ENCODE peak calls at places on chromosome 4, in five cellular contexts. One of them, this sample, is unnamed.

GRCh38 chr4:82650868-82651267 is 89.1 kb upstream of the TMEM150C start:
- DNase-seq in cardiac muscle cell: no peak
- DNase-seq in aorta: no peak
- DNase-seq in brain microvascular endothelial cell: no peak
- DNase-seq in mesenchymal stem cell: no peak
- DNase-seq in this sample: no peak

GRCh38 chr4:16205298-16206164 is 20.7 kb downstream of the TAPT1 start:
- DNase-seq in cardiac muscle cell: peak
- DNase-seq in aorta: no peak
- DNase-seq in brain microvascular endothelial cell: no peak
- DNase-seq in mesenchymal stem cell: peak
- DNase-seq in this sample: no peak

GRCh38 chr4:113411496-113411938 is 350.0 kb downstream of the CAMK2D start:
- DNase-seq in cardiac muscle cell: peak
- DNase-seq in aorta: peak
- DNase-seq in brain microvascular endothelial cell: peak
- DNase-seq in mesenchymal stem cell: peak
- DNase-seq in this sample: peak

GRCh38 chr4:57442834-57443291 is 332.7 kb upstream of the IGFBP7 start:
- DNase-seq in cardiac muscle cell: peak
- DNase-seq in aorta: no peak
- DNase-seq in brain microvascular endothelial cell: peak
- DNase-seq in mesenchymal stem cell: peak
- DNase-seq in this sample: no peak

GRCh38 chr4:118881512-118882146 is 7.0 kb upstream of the SYNPO2 start:
- DNase-seq in cardiac muscle cell: no peak
- DNase-seq in aorta: no peak
- DNase-seq in brain microvascular endothelial cell: no peak
- DNase-seq in mesenchymal stem cell: no peak
- DNase-seq in this sample: no peak

GRCh38 chr4:124833831-124834505 is 121.4 kb upstream of the ANKRD50 start:
- DNase-seq in cardiac muscle cell: no peak
- DNase-seq in aorta: no peak
- DNase-seq in brain microvascular endothelial cell: no peak
- DNase-seq in mesenchymal stem cell: no peak
- DNase-seq in this sample: no peak

GRCh38 chr4:57131849-57132745 is 21.9 kb upstream of the IGFBP7 start:
- DNase-seq in cardiac muscle cell: peak
- DNase-seq in aorta: no peak
- DNase-seq in brain microvascular endothelial cell: no peak
- DNase-seq in mesenchymal stem cell: no peak
- DNase-seq in this sample: no peak

GRCh38 chr4:41216294-41217019 is 2.1 kb upstream of the APBB2 start:
- DNase-seq in cardiac muscle cell: peak
- DNase-seq in aorta: peak
- DNase-seq in brain microvascular endothelial cell: no peak
- DNase-seq in mesenchymal stem cell: peak
- DNase-seq in this sample: peak

GRCh38 chr4:151403656-151404055 is 5.3 kb upstream of the FHIP1A start:
- DNase-seq in cardiac muscle cell: no peak
- DNase-seq in aorta: no peak
- DNase-seq in brain microvascular endothelial cell: no peak
- DNase-seq in mesenchymal stem cell: no peak
- DNase-seq in this sample: no peak

GRCh38 chr4:13597604-13598003 is 29.9 kb downstream of the BOD1L1 start:
- DNase-seq in cardiac muscle cell: no peak
- DNase-seq in aorta: no peak
- DNase-seq in brain microvascular endothelial cell: no peak
- DNase-seq in mesenchymal stem cell: no peak
- DNase-seq in this sample: no peak

GRCh38 chr4:13547563-13548041 is 3.3 kb upstream of the NKX3-2 start:
- DNase-seq in cardiac muscle cell: no peak
- DNase-seq in aorta: no peak
- DNase-seq in brain microvascular endothelial cell: no peak
- DNase-seq in mesenchymal stem cell: peak
- DNase-seq in this sample: no peak

GRCh38 chr4:15034071-15034764 is 31.9 kb downstream of the CPEB2 start:
- DNase-seq in cardiac muscle cell: peak
- DNase-seq in aorta: no peak
- DNase-seq in brain microvascular endothelial cell: peak
- DNase-seq in mesenchymal stem cell: peak
- DNase-seq in this sample: no peak

GRCh38 chr4:173288296-173288695 is 45.9 kb downstream of the HMGB2 start:
- DNase-seq in cardiac muscle cell: peak
- DNase-seq in aorta: peak
- DNase-seq in brain microvascular endothelial cell: peak
- DNase-seq in mesenchymal stem cell: peak
- DNase-seq in this sample: peak

GRCh38 chr4:56049428-56050212 is 100.9 kb downstream of the CEP135 start:
- DNase-seq in cardiac muscle cell: peak
- DNase-seq in aorta: peak
- DNase-seq in brain microvascular endothelial cell: peak
- DNase-seq in mesenchymal stem cell: peak
- DNase-seq in this sample: peak

GRCh38 chr4:139665690-139666529 is at the start of gene MGST2:
- DNase-seq in cardiac muscle cell: peak
- DNase-seq in aorta: peak
- DNase-seq in brain microvascular endothelial cell: peak
- DNase-seq in mesenchymal stem cell: peak
- DNase-seq in this sample: peak

GRCh38 chr4:4789462-4789861 is 70.0 kb upstream of the MSX1 start:
- DNase-seq in cardiac muscle cell: no peak
- DNase-seq in aorta: no peak
- DNase-seq in brain microvascular endothelial cell: no peak
- DNase-seq in mesenchymal stem cell: no peak
- DNase-seq in this sample: no peak

GRCh38 chr4:3706111-3706511 is 60.1 kb upstream of the ADRA2C start:
- DNase-seq in cardiac muscle cell: no peak
- DNase-seq in aorta: peak
- DNase-seq in brain microvascular endothelial cell: no peak
- DNase-seq in mesenchymal stem cell: no peak
- DNase-seq in this sample: no peak

GRCh38 chr4:168840386-168840763 is 169.7 kb downstream of the CBR4 start:
- DNase-seq in cardiac muscle cell: no peak
- DNase-seq in aorta: no peak
- DNase-seq in brain microvascular endothelial cell: no peak
- DNase-seq in mesenchymal stem cell: no peak
- DNase-seq in this sample: no peak

GRCh38 chr4:161448550-161449180 is 715.1 kb downstream of the FSTL5 start:
- DNase-seq in cardiac muscle cell: no peak
- DNase-seq in aorta: no peak
- DNase-seq in brain microvascular endothelial cell: no peak
- DNase-seq in mesenchymal stem cell: no peak
- DNase-seq in this sample: no peak

GRCh38 chr4:7737268-7737645 is 202.4 kb downstream of the AFAP1 start:
- DNase-seq in cardiac muscle cell: no peak
- DNase-seq in aorta: no peak
- DNase-seq in brain microvascular endothelial cell: no peak
- DNase-seq in mesenchymal stem cell: no peak
- DNase-seq in this sample: no peak

GRCh38 chr4:127698789-127699200 is 31.4 kb upstream of the SLC25A31 start:
- DNase-seq in cardiac muscle cell: peak
- DNase-seq in aorta: no peak
- DNase-seq in brain microvascular endothelial cell: peak
- DNase-seq in mesenchymal stem cell: peak
- DNase-seq in this sample: no peak

DNA sequence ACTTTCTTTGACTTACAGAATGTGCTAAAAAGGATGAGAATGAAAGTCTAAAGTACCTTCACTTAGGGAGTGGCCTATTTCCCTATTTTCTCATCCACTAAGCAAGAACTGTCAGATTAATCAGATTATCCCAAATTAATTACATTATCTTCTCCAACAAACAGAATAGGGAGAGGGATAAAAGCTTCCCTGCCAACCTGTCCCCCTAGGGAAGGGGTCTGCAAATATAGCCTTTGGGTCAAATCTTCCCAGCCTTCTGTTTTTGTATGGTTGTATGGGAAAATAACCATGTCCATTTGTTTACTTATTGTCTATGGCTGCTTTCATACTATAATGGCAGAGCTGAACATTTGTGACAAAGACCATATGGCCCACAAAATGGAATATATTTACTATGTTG is 57.1 kb upstream of the USP38 start:
- DNase-seq in cardiac muscle cell: no peak
- DNase-seq in aorta: no peak
- DNase-seq in brain microvascular endothelial cell: no peak
- DNase-seq in mesenchymal stem cell: no peak
- DNase-seq in this sample: no peak
- H3K27ac ChIP-seq in cardiac muscle cell: no peak
- H3K27ac ChIP-seq in aorta: no peak
- H3K27ac ChIP-seq in brain microvascular endothelial cell: no peak
- H3K27ac ChIP-seq in mesenchymal stem cell: no peak
- H3K27ac ChIP-seq in this sample: no peak

DNA sequence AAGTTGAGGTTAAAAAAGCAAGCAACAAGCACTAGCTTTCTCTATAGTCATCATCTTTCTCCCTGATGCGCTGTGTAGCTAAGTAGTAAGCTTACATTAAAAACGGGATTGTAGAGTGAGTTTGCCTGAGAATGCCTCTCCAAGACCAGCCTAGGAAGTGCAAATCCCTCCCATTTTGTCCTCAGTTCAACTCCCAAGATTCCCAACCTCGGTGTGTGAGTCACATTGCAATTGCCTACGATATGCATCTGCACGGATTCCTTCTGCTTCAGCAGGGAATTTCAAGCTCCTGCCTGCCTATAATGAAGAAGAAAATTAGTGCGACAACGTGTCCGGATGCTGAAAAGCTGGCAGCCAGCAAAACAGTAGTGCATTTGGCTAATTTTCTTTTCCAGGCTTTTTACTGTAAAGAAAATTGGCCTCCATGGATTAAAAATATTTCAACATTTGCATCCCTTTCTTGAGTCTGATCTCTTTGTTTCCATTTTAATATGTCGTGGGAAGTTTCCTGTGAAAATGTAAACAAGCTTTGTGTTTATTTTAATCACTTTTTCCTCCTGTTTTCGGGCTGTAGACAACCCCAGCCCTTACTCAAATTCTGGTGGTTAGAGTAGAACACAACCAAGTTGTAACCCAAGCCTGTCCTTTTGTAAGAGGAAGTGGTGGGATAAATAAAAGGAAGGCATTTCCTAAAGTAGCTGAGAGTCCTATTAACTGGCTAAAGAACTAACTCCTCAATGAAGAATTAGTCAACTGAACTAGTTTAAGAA is 58.4 kb upstream of the TET2 start:
- DNase-seq in cardiac muscle cell: peak
- DNase-seq in aorta: no peak
- DNase-seq in brain microvascular endothelial cell: peak
- DNase-seq in mesenchymal stem cell: peak
- DNase-seq in this sample: no peak
- H3K4me3 ChIP-seq in cardiac muscle cell: no peak
- H3K4me3 ChIP-seq in aorta: no peak
- H3K4me3 ChIP-seq in brain microvascular endothelial cell: peak
- H3K4me3 ChIP-seq in mesenchymal stem cell: peak
- H3K4me3 ChIP-seq in this sample: no peak

GRCh38 chr4:89245459-89245858 is 62.1 kb downstream of the GPRIN3 start:
- DNase-seq in cardiac muscle cell: no peak
- DNase-seq in aorta: no peak
- DNase-seq in brain microvascular endothelial cell: no peak
- DNase-seq in mesenchymal stem cell: peak
- DNase-seq in this sample: no peak

GRCh38 chr4:89247951-89248350 is 59.6 kb downstream of the GPRIN3 start:
- DNase-seq in cardiac muscle cell: no peak
- DNase-seq in aorta: no peak
- DNase-seq in brain microvascular endothelial cell: no peak
- DNase-seq in mesenchymal stem cell: no peak
- DNase-seq in this sample: no peak

GRCh38 chr4:89248879-89249281 is 58.7 kb downstream of the GPRIN3 start:
- DNase-seq in cardiac muscle cell: no peak
- DNase-seq in aorta: no peak
- DNase-seq in brain microvascular endothelial cell: no peak
- DNase-seq in mesenchymal stem cell: no peak
- DNase-seq in this sample: no peak

GRCh38 chr4:89243741-89244252 is 63.8 kb downstream of the GPRIN3 start:
- DNase-seq in cardiac muscle cell: no peak
- DNase-seq in aorta: no peak
- DNase-seq in brain microvascular endothelial cell: no peak
- DNase-seq in mesenchymal stem cell: peak
- DNase-seq in this sample: no peak

GRCh38 chr4:89242864-89243740 is 64.5 kb downstream of the GPRIN3 start:
- DNase-seq in cardiac muscle cell: no peak
- DNase-seq in aorta: no peak
- DNase-seq in brain microvascular endothelial cell: no peak
- DNase-seq in mesenchymal stem cell: peak
- DNase-seq in this sample: no peak
- H3K27ac ChIP-seq in cardiac muscle cell: peak
- H3K27ac ChIP-seq in aorta: no peak
- H3K27ac ChIP-seq in brain microvascular endothelial cell: no peak
- H3K27ac ChIP-seq in mesenchymal stem cell: no peak
- H3K27ac ChIP-seq in this sample: no peak

GRCh38 chr4:1195109-1195671 is 22.8 kb upstream of the SPON2 start:
- DNase-seq in cardiac muscle cell: no peak
- DNase-seq in aorta: peak
- DNase-seq in brain microvascular endothelial cell: no peak
- DNase-seq in mesenchymal stem cell: no peak
- DNase-seq in this sample: peak

GRCh38 chr4:1195894-1196401 is 23.6 kb upstream of the SPON2 start:
- DNase-seq in cardiac muscle cell: no peak
- DNase-seq in aorta: no peak
- DNase-seq in brain microvascular endothelial cell: no peak
- DNase-seq in mesenchymal stem cell: no peak
- DNase-seq in this sample: peak

GRCh38 chr4:1193206-1194027 is 21.0 kb upstream of the SPON2 start:
- DNase-seq in cardiac muscle cell: peak
- DNase-seq in aorta: no peak
- DNase-seq in brain microvascular endothelial cell: no peak
- DNase-seq in mesenchymal stem cell: no peak
- DNase-seq in this sample: peak

GRCh38 chr4:1192493-1193205 is 20.3 kb upstream of the SPON2 start:
- DNase-seq in cardiac muscle cell: no peak
- DNase-seq in aorta: peak
- DNase-seq in brain microvascular endothelial cell: no peak
- DNase-seq in mesenchymal stem cell: no peak
- DNase-seq in this sample: peak

DNA sequence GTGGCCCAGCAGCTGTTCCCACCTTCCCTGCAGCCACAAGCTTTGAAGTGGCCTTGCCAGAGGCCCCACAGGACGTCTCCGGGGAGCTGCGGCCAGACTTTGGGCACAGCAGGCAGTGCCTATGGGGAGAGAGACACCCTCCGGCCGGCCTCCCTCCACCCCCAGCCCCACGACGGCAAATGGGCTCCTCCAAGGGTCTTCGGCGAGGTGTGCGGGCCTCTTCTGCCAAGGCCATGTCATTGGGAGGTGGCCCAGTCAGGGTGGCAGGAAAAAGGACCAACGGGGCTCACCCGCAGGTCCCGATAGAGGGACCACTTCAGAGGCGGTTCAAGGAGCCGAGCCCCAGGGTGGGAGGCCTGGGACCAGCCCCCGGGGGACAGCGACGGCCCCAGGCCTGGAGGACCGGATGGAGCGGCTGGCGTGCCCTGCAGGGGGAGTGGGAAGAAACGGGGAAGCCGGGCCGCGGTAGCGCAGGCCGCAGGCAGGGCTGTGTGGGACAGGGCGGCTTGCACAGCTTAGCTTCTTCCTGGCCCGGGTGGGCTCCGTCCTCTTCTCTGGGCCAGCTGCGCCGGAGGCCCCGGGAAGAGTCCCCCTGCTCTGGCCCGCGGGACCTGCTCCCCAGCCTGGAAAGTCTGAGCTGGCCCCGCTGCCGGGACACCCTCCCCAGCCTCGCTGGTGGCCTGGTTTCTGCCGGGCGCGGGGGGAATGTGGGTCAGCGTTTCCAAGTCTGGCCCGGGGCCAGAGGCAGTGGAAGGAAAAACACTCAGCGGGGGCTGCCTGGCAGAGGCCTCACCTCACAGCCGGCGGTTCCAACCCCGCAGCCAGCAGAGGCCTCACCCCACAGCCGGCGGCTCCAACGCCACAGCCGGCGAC is 21.9 kb upstream of the SPON2 start:
- DNase-seq in cardiac muscle cell: peak
- DNase-seq in aorta: peak
- DNase-seq in brain microvascular endothelial cell: no peak
- DNase-seq in mesenchymal stem cell: peak
- DNase-seq in this sample: peak
- H3K4me3 ChIP-seq in cardiac muscle cell: no peak
- H3K4me3 ChIP-seq in aorta: no peak
- H3K4me3 ChIP-seq in brain microvascular endothelial cell: no peak
- H3K4me3 ChIP-seq in mesenchymal stem cell: peak
- H3K4me3 ChIP-seq in this sample: no peak